ENCODE peak calls at places on chromosome 17, in four cellular contexts. N is epithelial cell of esophagus, W is ascending aorta, P is RPMI7951. R is an unnamed sample.

GRCh38 chr17:41556931-41557330 is 14.9 kb downstream of the KRT9 start:
- DNase-seq in N (no peak), W (no peak), P (no peak), R (no peak)

GRCh38 chr17:36743130-36743529 is 141.7 kb downstream of the MRM1 start:
- DNase-seq in N (no peak), W (no peak), P (no peak), R (peak)

GRCh38 chr17:50765454-50766221 is 1.7 kb downstream of the ANKRD40CL start:
- DNase-seq in N (no peak), W (no peak), P (no peak), R (no peak)

GRCh38 chr17:61467416-61468262 is 15.4 kb downstream of the TBX4 start:
- DNase-seq in N (peak), W (no peak), P (peak), R (no peak)

GRCh38 chr17:330993-331701 is 21.5 kb downstream of the RPH3AL start:
- DNase-seq in N (no peak), W (no peak), P (peak), R (no peak)

GRCh38 chr17:8225813-8226535 is 15.6 kb upstream of the AURKB start:
- DNase-seq in N (peak), W (no peak), P (peak), R (peak)

GRCh38 chr17:62882878-62883277 is 74.8 kb upstream of the MARCHF10 start:
- DNase-seq in N (peak), W (no peak), P (no peak), R (no peak)

GRCh38 chr17:58331815-58332719 is 3.5 kb upstream of the TSPOAP1 start:
- DNase-seq in N (no peak), W (peak), P (no peak), R (peak)

GRCh38 chr17:17168401-17168800 is 37.7 kb downstream of the PLD6 start:
- DNase-seq in N (no peak), W (no peak), P (no peak), R (no peak)

GRCh38 chr17:52158450-52159042 is at the start of gene CA10:
- DNase-seq in N (peak), W (no peak), P (no peak), R (no peak)

GRCh38 chr17:19413725-19414124 is 2.7 kb downstream of the RNF112 start:
- DNase-seq in N (no peak), W (peak), P (no peak), R (no peak)

GRCh38 chr17:51322390-51323029 is 62.2 kb downstream of the UTP18 start:
- DNase-seq in N (peak), W (no peak), P (peak), R (no peak)

GRCh38 chr17:31158741-31159377 is 64.1 kb downstream of the NF1 start:
- DNase-seq in N (no peak), W (no peak), P (no peak), R (no peak)

GRCh38 chr17:17084941-17085340 is 42.7 kb downstream of the MPRIP start:
- DNase-seq in N (no peak), W (no peak), P (no peak), R (no peak)

GRCh38 chr17:61130320-61130719 is 269.3 kb upstream of the TBX2 start:
- DNase-seq in N (no peak), W (no peak), P (no peak), R (no peak)

GRCh38 chr17:36133629-36134259 is 30.1 kb downstream of the CCL4 start:
- DNase-seq in N (peak), W (no peak), P (no peak), R (no peak)